ENCODE peak calls at places on chromosomes 13 and 19, in ten cellular contexts. I is nephron progenitor cell, S is tibial artery, M is HFF-Myc, A is lower leg skin, Z is pancreas, K is adrenal gland, B is spleen, U is progenitor cell of endocrine pancreas, X is cardiac fibroblast. W is an unnamed sample.

GRCh38 chr19:21482863-21483276 is 22.5 kb upstream of the ZNF429 start:
- DNase-seq in B (peak), Z (peak), S (no peak), A (peak), X (peak), I (no peak), M (no peak), U (no peak), K (peak), W (no peak)

GRCh38 chr13:86856996-86857395 is 814.2 kb upstream of the SLITRK5 start:
- DNase-seq in M (no peak), B (no peak), X (no peak), A (no peak), U (no peak), I (peak), Z (no peak), S (no peak), K (no peak), W (no peak)

GRCh38 chr13:99386911-99387788 is 80.0 kb upstream of the GPR183 start:
- DNase-seq in B (peak), X (peak), M (no peak), Z (no peak), K (peak), I (peak), S (no peak), A (peak), U (peak), W (peak)

GRCh38 chr13:40230833-40231266 is 435.6 kb downstream of the FOXO1 start:
- DNase-seq in A (no peak), X (peak), I (no peak), B (no peak), M (no peak), U (no peak), S (no peak), K (no peak), Z (no peak), W (no peak)

GRCh38 chr19:39154626-39155100 is 29.1 kb downstream of the PAK4 start:
- DNase-seq in M (no peak), Z (peak), I (no peak), A (no peak), S (no peak), U (no peak), K (no peak), B (no peak), X (no peak), W (no peak)

GRCh38 chr13:74046461-74046860 is 87.7 kb downstream of the KLF12 start:
- DNase-seq in S (no peak), K (no peak), X (no peak), B (no peak), Z (no peak), M (no peak), U (no peak), A (no peak), I (no peak), W (no peak)

GRCh38 chr19:2986951-2987491 is 9.7 kb downstream of the TLE6 start:
- DNase-seq in K (no peak), I (peak), A (no peak), B (no peak), Z (no peak), M (no peak), S (no peak), U (peak), X (peak), W (no peak)

GRCh38 chr19:41555752-41556151 is 20.2 kb upstream of the CEACAM21 start:
- DNase-seq in S (no peak), A (no peak), M (no peak), U (no peak), Z (no peak), I (no peak), B (no peak), X (no peak), K (no peak), W (no peak)

GRCh38 chr19:47411101-47411500 is 8.2 kb downstream of the MEIS3 start:
- DNase-seq in X (no peak), B (no peak), A (no peak), S (no peak), I (no peak), K (no peak), M (no peak), U (no peak), Z (no peak), W (no peak)

GRCh38 chr19:51702103-51702753 is 9.1 kb downstream of the SPACA6 start:
- DNase-seq in Z (peak), X (peak), A (peak), I (peak), B (peak), M (no peak), K (peak), U (peak), S (peak), W (no peak)

GRCh38 chr13:46369506-46370268 is 17.4 kb downstream of the RUBCNL start:
- DNase-seq in I (no peak), M (no peak), U (no peak), A (no peak), B (no peak), Z (no peak), X (peak), S (peak), K (no peak), W (no peak)

GRCh38 chr19:19545707-19546106 is 7.6 kb downstream of the CILP2 start:
- DNase-seq in A (no peak), X (no peak), K (no peak), U (no peak), S (no peak), B (no peak), I (no peak), Z (no peak), M (no peak), W (no peak)

GRCh38 chr13:102597029-102598015 is 536 bp downstream of the TPP2 start:
- DNase-seq in K (peak), B (no peak), X (peak), Z (no peak), U (peak), S (peak), M (no peak), I (peak), A (peak), W (no peak)

GRCh38 chr13:108734676-108735075 is 105.3 kb downstream of the MYO16 start:
- DNase-seq in Z (no peak), A (no peak), I (no peak), X (no peak), U (no peak), K (no peak), S (no peak), B (no peak), M (no peak), W (no peak)

GRCh38 chr19:2345794-2346663 is 14.0 kb upstream of the TMPRSS9 start:
- DNase-seq in X (peak), A (no peak), B (no peak), K (no peak), S (no peak), I (no peak), Z (peak), U (no peak), M (no peak), W (no peak)

GRCh38 chr19:41064974-41065569 is 23.2 kb upstream of the CYP2A13 start:
- DNase-seq in K (no peak), M (peak), U (no peak), S (no peak), I (no peak), B (no peak), X (peak), Z (no peak), A (no peak), W (no peak)

GRCh38 chr19:11657307-11657706 is 60.0 kb downstream of the ZNF627 start:
- DNase-seq in A (no peak), I (no peak), K (no peak), X (peak), B (no peak), M (no peak), Z (no peak), S (no peak), U (no peak), W (no peak)

GRCh38 chr19:48874309-48875135 is 2.3 kb downstream of the PPP1R15A start:
- DNase-seq in A (peak), B (no peak), U (no peak), M (no peak), X (peak), K (no peak), Z (no peak), I (no peak), S (no peak), W (no peak)

GRCh38 chr19:40348961-40349507 is 539 bp downstream of the PLD3 start:
- DNase-seq in I (no peak), Z (no peak), X (peak), M (peak), K (no peak), U (no peak), S (no peak), B (no peak), A (no peak), W (no peak)

GRCh38 chr13:93450226-93450625 is 223.6 kb downstream of the GPC6 start:
- DNase-seq in M (no peak), A (no peak), I (no peak), S (no peak), K (no peak), Z (no peak), X (peak), B (no peak), U (no peak), W (no peak)

GRCh38 chr19:57583521-57584416 is at the start of gene ZIK1:
- DNase-seq in K (peak), X (peak), Z (peak), B (peak), I (peak), M (peak), A (peak), S (peak), U (peak), W (peak)

GRCh38 chr19:9786342-9786741 is 17.8 kb upstream of the ZNF846 start:
- DNase-seq in S (no peak), M (no peak), X (no peak), U (no peak), I (no peak), A (no peak), K (no peak), B (peak), Z (peak), W (no peak)

GRCh38 chr19:51651216-51651846 is 4.7 kb upstream of the SIGLEC14 start:
- DNase-seq in K (no peak), B (no peak), I (no peak), M (no peak), U (no peak), X (no peak), A (no peak), S (peak), Z (no peak), W (no peak)

GRCh38 chr13:79782541-79783216 is 301.7 kb downstream of the NDFIP2 start:
- DNase-seq in M (no peak), B (peak), Z (peak), I (peak), U (peak), K (no peak), S (no peak), X (peak), A (no peak), W (no peak)

GRCh38 chr13:72565893-72566292 is 161.5 kb downstream of the MZT1 start:
- DNase-seq in I (peak), S (no peak), M (peak), Z (no peak), X (peak), B (no peak), U (no peak), K (no peak), A (no peak), W (no peak)

GRCh38 chr13:41864658-41865057 is 96.3 kb downstream of the VWA8 start:
- DNase-seq in Z (no peak), S (no peak), M (no peak), A (no peak), K (no peak), I (no peak), B (no peak), X (peak), U (no peak), W (no peak)

GRCh38 chr19:41918095-41918494 is 10.2 kb downstream of the ERFL start:
- DNase-seq in B (no peak), I (no peak), A (no peak), K (no peak), X (no peak), S (no peak), U (no peak), M (no peak), Z (no peak), W (no peak)

GRCh38 chr13:76043882-76044281 is 407.8 kb downstream of the LMO7 start:
- DNase-seq in U (no peak), A (no peak), X (no peak), M (no peak), K (no peak), Z (no peak), B (no peak), I (no peak), S (no peak), W (no peak)

GRCh38 chr13:74325106-74325505 is 190.9 kb upstream of the KLF12 start:
- DNase-seq in U (no peak), I (no peak), S (no peak), K (no peak), M (peak), X (peak), Z (no peak), B (no peak), A (no peak), W (no peak)

GRCh38 chr19:46056536-46056935 is 15.7 kb upstream of the IGFL4 start:
- DNase-seq in X (no peak), A (no peak), K (no peak), Z (no peak), M (no peak), S (no peak), B (no peak), U (no peak), I (no peak), W (no peak)

GRCh38 chr13:24264976-24265375 is 44.4 kb upstream of the C1QTNF9 start:
- DNase-seq in B (peak), K (no peak), M (no peak), S (no peak), I (no peak), U (no peak), X (no peak), Z (no peak), A (peak), W (no peak)

GRCh38 chr19:12952488-12953455 is 4.3 kb downstream of the GADD45GIP1 start:
- DNase-seq in I (no peak), K (no peak), U (no peak), B (no peak), M (no peak), A (no peak), Z (no peak), X (peak), S (no peak), W (no peak)

GRCh38 chr13:43546260-43546659 is 240.5 kb downstream of the ENOX1 start:
- DNase-seq in B (no peak), K (no peak), Z (no peak), M (no peak), A (no peak), S (no peak), U (no peak), I (peak), X (peak), W (no peak)

GRCh38 chr19:38283261-38283660 is 18.9 kb downstream of the SPINT2 start:
- DNase-seq in Z (no peak), U (no peak), K (no peak), A (no peak), S (no peak), I (no peak), B (no peak), X (no peak), M (no peak), W (no peak)

GRCh38 chr13:109789262-109789661 is 2.9 kb upstream of the IRS2 start:
- DNase-seq in X (no peak), U (no peak), Z (peak), I (no peak), M (no peak), A (no peak), K (peak), B (no peak), S (no peak), W (no peak)

GRCh38 chr19:38665950-38666661 is 18.7 kb downstream of the ACTN4 start:
- DNase-seq in M (no peak), X (peak), Z (peak), I (peak), K (no peak), S (peak), U (no peak), A (peak), B (peak), W (no peak)

GRCh38 chr19:52600639-52601024 is 30.5 kb downstream of the ZNF701 start:
- DNase-seq in U (peak), K (no peak), B (peak), M (no peak), I (no peak), A (peak), S (peak), X (no peak), Z (peak), W (no peak)

GRCh38 chr13:95023405-95023804 is 277.8 kb downstream of the ABCC4 start:
- DNase-seq in U (no peak), K (no peak), B (no peak), S (no peak), M (no peak), X (no peak), Z (no peak), I (no peak), A (no peak), W (no peak)

GRCh38 chr19:39352549-39353285 is 10.5 kb downstream of the SAMD4B start:
- DNase-seq in I (no peak), K (no peak), Z (no peak), M (no peak), B (no peak), A (no peak), X (no peak), S (no peak), U (no peak), W (no peak)

GRCh38 chr13:33235078-33235477 is 50.5 kb downstream of the STARD13 start:
- DNase-seq in B (no peak), X (peak), K (no peak), Z (no peak), I (no peak), A (no peak), S (no peak), M (no peak), U (no peak), W (no peak)
- TF ChIP-seq CTCF in B (no peak), X (peak), K (no peak), Z (no peak), I (no peak), A (no peak), S (no peak), M (no peak), U (no peak), W (no peak)

GRCh38 chr13:61880576-61881283 is 465.1 kb upstream of the PCDH20 start:
- DNase-seq in B (no peak), Z (no peak), K (no peak), M (no peak), A (no peak), U (no peak), I (peak), X (peak), S (no peak), W (no peak)
- TF ChIP-seq CTCF in B (peak), Z (no peak), K (no peak), M (peak), A (no peak), U (peak), I (peak), X (peak), S (no peak), W (peak)

DNA sequence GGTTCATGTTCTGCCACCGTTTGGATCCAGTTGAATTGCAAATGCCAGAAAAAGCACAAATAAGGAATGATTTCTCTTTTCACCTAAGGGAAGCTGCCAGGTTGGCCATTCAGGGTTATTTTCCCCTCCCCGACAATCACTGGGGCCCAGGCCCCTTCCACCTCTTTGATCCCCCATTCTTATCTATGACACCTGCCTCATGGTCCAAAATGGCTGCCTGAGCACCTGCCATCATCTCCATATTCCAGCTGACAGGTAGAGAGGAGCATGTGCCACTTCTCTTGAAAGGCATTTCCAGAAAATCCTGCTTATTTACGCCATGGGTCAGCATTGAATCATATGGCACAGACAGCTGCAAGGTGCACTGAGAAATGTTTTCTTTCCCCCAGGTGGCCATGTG is 15.7 kb downstream of the PTPRS start:
- DNase-seq in U (no peak), Z (no peak), K (no peak), I (no peak), S (no peak), X (no peak), M (no peak), A (no peak), B (no peak), W (no peak)
- TF ChIP-seq CTCF in U (no peak), Z (no peak), K (no peak), I (no peak), S (no peak), X (no peak), M (no peak), A (no peak), B (no peak), W (no peak)

GRCh38 chr19:1259873-1260748 is 9.0 kb upstream of the CIRBP start:
- DNase-seq in S (no peak), M (no peak), A (peak), I (peak), K (no peak), Z (peak), B (peak), X (no peak), U (no peak), W (no peak)

GRCh38 chr19:1262687-1263123 is 6.4 kb upstream of the CIRBP start:
- DNase-seq in M (no peak), A (no peak), S (no peak), B (peak), Z (no peak), X (peak), I (peak), K (peak), U (no peak), W (no peak)

GRCh38 chr19:1260749-1261511 is 8.2 kb upstream of the CIRBP start:
- DNase-seq in I (peak), M (peak), Z (peak), K (peak), A (peak), B (peak), S (peak), U (peak), X (peak), W (peak)

GRCh38 chr19:1261863-1262686 is 7.1 kb upstream of the CIRBP start:
- DNase-seq in U (no peak), I (no peak), Z (peak), K (peak), B (peak), S (peak), X (peak), M (no peak), A (peak), W (no peak)

DNA sequence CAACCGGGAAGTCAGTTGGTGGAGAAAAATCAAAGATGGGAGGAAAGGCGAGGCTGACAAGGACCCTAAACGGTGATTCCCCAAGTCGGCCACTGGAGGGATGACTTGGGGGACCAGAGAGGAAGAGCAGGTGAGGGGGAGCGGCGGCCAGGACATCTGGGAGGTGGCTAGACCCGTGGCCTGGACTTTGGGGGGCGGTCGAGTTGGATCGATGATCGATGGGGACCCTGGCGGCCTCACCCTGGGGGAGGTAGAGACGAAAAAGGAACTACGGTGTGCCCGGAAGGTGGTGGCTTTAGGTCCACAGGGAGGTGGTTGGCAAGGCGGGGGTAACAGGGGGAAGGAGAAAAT is 7.6 kb upstream of the CIRBP start:
- DNase-seq in S (no peak), X (no peak), K (no peak), A (peak), Z (no peak), I (peak), U (no peak), M (no peak), B (no peak), W (no peak)
- TF ChIP-seq CTCF in S (peak), X (peak), K (peak), A (no peak), Z (no peak), I (no peak), U (peak), M (no peak), B (no peak), W (peak)

W was measured in type B pancreatic cell.